ENCODE peak calls at places on chromosome 20, in nine cellular contexts. P is left ventricle myocardium inferior; I is sigmoid colon; M is stimulated activated naive CD4-positive, alpha-beta T cell; F is ELF-1; G is spleen; O is COLO829; N is CD4-positive, alpha-beta T cell; C is choroid plexus epithelial cell. D is an unnamed sample.

GRCh38 chr20:61246269-61246668 is 5.8 kb upstream of the CDH4 start:
- DNase-seq in N (no peak), M (no peak), O (no peak), C (no peak), G (peak), I (no peak), P (no peak), F (no peak), D (no peak)

GRCh38 chr20:25499855-25500434 is 85.4 kb downstream of the NINL start:
- DNase-seq in N (no peak), O (no peak), I (no peak), F (no peak), C (no peak), G (no peak), P (no peak), M (no peak), D (no peak)

GRCh38 chr20:62508641-62509051 is 32.9 kb upstream of the GATA5 start:
- DNase-seq in P (no peak), C (no peak), F (no peak), O (no peak), M (no peak), N (no peak), G (no peak), I (no peak), D (no peak)

GRCh38 chr20:34271961-34272360 is 30.7 kb downstream of the ASIP start:
- DNase-seq in N (no peak), I (no peak), O (peak), C (peak), P (no peak), M (no peak), G (no peak), F (no peak), D (peak)

GRCh38 chr20:33071198-33071597 is 8.2 kb upstream of the BPIFB4 start:
- DNase-seq in F (no peak), O (no peak), C (no peak), M (no peak), I (no peak), N (no peak), G (peak), P (no peak), D (no peak)

GRCh38 chr20:41424025-41424424 is 57.4 kb upstream of the EMILIN3 start:
- DNase-seq in M (no peak), O (no peak), F (no peak), P (no peak), C (no peak), I (no peak), G (no peak), N (no peak), D (no peak)

GRCh38 chr20:13817342-13817741 is 32.5 kb downstream of the NDUFAF5 start:
- DNase-seq in G (no peak), F (no peak), O (no peak), N (no peak), P (no peak), I (no peak), M (no peak), C (peak), D (peak)

GRCh38 chr20:23783447-23783846 is 32.7 kb upstream of the CST1 start:
- DNase-seq in C (no peak), G (no peak), I (no peak), F (no peak), M (no peak), O (no peak), P (no peak), N (no peak), D (no peak)

GRCh38 chr20:58553166-58553696 is 38.0 kb upstream of the APCDD1L start:
- DNase-seq in O (no peak), C (no peak), P (no peak), F (no peak), M (no peak), G (no peak), N (no peak), I (peak), D (no peak)

GRCh38 chr20:1769491-1769890 is 111.9 kb upstream of the SIRPG start:
- DNase-seq in O (no peak), F (no peak), P (no peak), C (no peak), M (no peak), G (no peak), N (no peak), I (no peak), D (no peak)

GRCh38 chr20:50580842-50581544 is 70.8 kb downstream of the PTPN1 start:
- DNase-seq in G (peak), F (no peak), I (no peak), N (no peak), P (no peak), M (no peak), C (no peak), O (no peak), D (no peak)

GRCh38 chr20:57393321-57394086 is 2.3 kb downstream of the RBM38 start:
- DNase-seq in N (no peak), I (peak), P (no peak), M (no peak), C (no peak), F (peak), O (no peak), G (peak), D (no peak)